ENCODE peak calls at places on chromosomes 4 and X, in ten cellular contexts. One of them, this sample, is unnamed.

GRCh38 chr4:134426821-134427220 is 225.2 kb upstream of the PABPC4L start:
- DNase-seq in right atrium auricular region: no peak
- DNase-seq in breast epithelium: no peak
- DNase-seq in HL-60: no peak
- DNase-seq in body of pancreas: no peak
- DNase-seq in thoracic aorta: no peak
- DNase-seq in IMR-90: no peak
- DNase-seq in esophagus squamous epithelium: no peak
- DNase-seq in HCT116: no peak
- DNase-seq in hepatocyte: no peak
- DNase-seq in this sample: no peak

GRCh38 chrX:84501798-84502628 is at the start of gene HDX:
- DNase-seq in IMR-90: peak
- DNase-seq in HCT116: no peak
- DNase-seq in hepatocyte: peak
- DNase-seq in right atrium auricular region: peak
- DNase-seq in esophagus squamous epithelium: no peak
- DNase-seq in thoracic aorta: peak
- DNase-seq in body of pancreas: peak
- DNase-seq in HL-60: no peak
- DNase-seq in breast epithelium: peak
- DNase-seq in this sample: peak

GRCh38 chrX:103253608-103254007 is 1.3 kb downstream of the TCEAL8 start:
- DNase-seq in breast epithelium: no peak
- DNase-seq in HCT116: no peak
- DNase-seq in esophagus squamous epithelium: no peak
- DNase-seq in right atrium auricular region: no peak
- DNase-seq in HL-60: no peak
- DNase-seq in hepatocyte: no peak
- DNase-seq in body of pancreas: no peak
- DNase-seq in thoracic aorta: no peak
- DNase-seq in IMR-90: no peak
- DNase-seq in this sample: no peak

GRCh38 chrX:29787666-29788065 is 427.7 kb upstream of the MAGEB2 start:
- DNase-seq in breast epithelium: no peak
- DNase-seq in body of pancreas: no peak
- DNase-seq in esophagus squamous epithelium: no peak
- DNase-seq in thoracic aorta: no peak
- DNase-seq in right atrium auricular region: no peak
- DNase-seq in IMR-90: peak
- DNase-seq in HCT116: no peak
- DNase-seq in hepatocyte: no peak
- DNase-seq in HL-60: no peak
- DNase-seq in this sample: no peak

GRCh38 chr4:137664055-137664405 is 131.7 kb upstream of the PCDH18 start:
- DNase-seq in IMR-90: peak
- DNase-seq in HCT116: no peak
- DNase-seq in breast epithelium: no peak
- DNase-seq in thoracic aorta: no peak
- DNase-seq in right atrium auricular region: no peak
- DNase-seq in esophagus squamous epithelium: no peak
- DNase-seq in HL-60: no peak
- DNase-seq in body of pancreas: no peak
- DNase-seq in hepatocyte: peak
- DNase-seq in this sample: no peak

GRCh38 chr4:67236793-67237192 is 308.5 kb downstream of the CENPC start:
- DNase-seq in HL-60: no peak
- DNase-seq in HCT116: no peak
- DNase-seq in body of pancreas: no peak
- DNase-seq in hepatocyte: no peak
- DNase-seq in IMR-90: no peak
- DNase-seq in right atrium auricular region: no peak
- DNase-seq in breast epithelium: no peak
- DNase-seq in thoracic aorta: no peak
- DNase-seq in esophagus squamous epithelium: no peak
- DNase-seq in this sample: no peak

GRCh38 chr4:15894923-15895411 is 43.6 kb downstream of the FGFBP1 start:
- DNase-seq in HL-60: no peak
- DNase-seq in breast epithelium: no peak
- DNase-seq in hepatocyte: no peak
- DNase-seq in esophagus squamous epithelium: no peak
- DNase-seq in body of pancreas: no peak
- DNase-seq in right atrium auricular region: no peak
- DNase-seq in HCT116: no peak
- DNase-seq in thoracic aorta: no peak
- DNase-seq in IMR-90: peak
- DNase-seq in this sample: no peak

GRCh38 chr4:5954056-5954760 is 61.3 kb upstream of the CRMP1 start:
- DNase-seq in HCT116: no peak
- DNase-seq in HL-60: no peak
- DNase-seq in thoracic aorta: no peak
- DNase-seq in breast epithelium: no peak
- DNase-seq in body of pancreas: no peak
- DNase-seq in hepatocyte: no peak
- DNase-seq in right atrium auricular region: no peak
- DNase-seq in esophagus squamous epithelium: no peak
- DNase-seq in IMR-90: no peak
- DNase-seq in this sample: no peak

GRCh38 chr4:930827-931193 is 1.3 kb downstream of the GAK start:
- DNase-seq in thoracic aorta: no peak
- DNase-seq in body of pancreas: no peak
- DNase-seq in breast epithelium: no peak
- DNase-seq in HL-60: no peak
- DNase-seq in right atrium auricular region: no peak
- DNase-seq in esophagus squamous epithelium: no peak
- DNase-seq in hepatocyte: no peak
- DNase-seq in IMR-90: no peak
- DNase-seq in HCT116: no peak
- DNase-seq in this sample: peak
- H3K27ac ChIP-seq in thoracic aorta: no peak
- H3K27ac ChIP-seq in body of pancreas: no peak
- H3K27ac ChIP-seq in breast epithelium: peak
- H3K27ac ChIP-seq in HL-60: peak
- H3K27ac ChIP-seq in right atrium auricular region: peak
- H3K27ac ChIP-seq in esophagus squamous epithelium: peak
- H3K27ac ChIP-seq in hepatocyte: peak
- H3K27ac ChIP-seq in IMR-90: peak
- H3K27ac ChIP-seq in HCT116: peak
- H3K27ac ChIP-seq in this sample: peak

GRCh38 chr4:172822322-172822721 is 346.3 kb upstream of the GALNT7 start:
- DNase-seq in HL-60: no peak
- DNase-seq in thoracic aorta: no peak
- DNase-seq in hepatocyte: no peak
- DNase-seq in IMR-90: no peak
- DNase-seq in right atrium auricular region: no peak
- DNase-seq in body of pancreas: no peak
- DNase-seq in esophagus squamous epithelium: no peak
- DNase-seq in HCT116: no peak
- DNase-seq in breast epithelium: no peak
- DNase-seq in this sample: no peak
- H3K27ac ChIP-seq in HL-60: no peak
- H3K27ac ChIP-seq in thoracic aorta: no peak
- H3K27ac ChIP-seq in hepatocyte: no peak
- H3K27ac ChIP-seq in IMR-90: no peak
- H3K27ac ChIP-seq in right atrium auricular region: no peak
- H3K27ac ChIP-seq in body of pancreas: no peak
- H3K27ac ChIP-seq in esophagus squamous epithelium: no peak
- H3K27ac ChIP-seq in HCT116: no peak
- H3K27ac ChIP-seq in breast epithelium: no peak
- H3K27ac ChIP-seq in this sample: no peak

GRCh38 chr4:94758700-94759399 is 1.1 kb downstream of the BMPR1B start:
- DNase-seq in breast epithelium: no peak
- DNase-seq in right atrium auricular region: no peak
- DNase-seq in esophagus squamous epithelium: no peak
- DNase-seq in hepatocyte: no peak
- DNase-seq in HCT116: no peak
- DNase-seq in body of pancreas: peak
- DNase-seq in IMR-90: no peak
- DNase-seq in HL-60: no peak
- DNase-seq in thoracic aorta: no peak
- DNase-seq in this sample: no peak

GRCh38 chr4:94762326-94762725 is 4.6 kb downstream of the BMPR1B start:
- DNase-seq in HL-60: no peak
- DNase-seq in right atrium auricular region: no peak
- DNase-seq in IMR-90: no peak
- DNase-seq in body of pancreas: no peak
- DNase-seq in thoracic aorta: no peak
- DNase-seq in breast epithelium: no peak
- DNase-seq in esophagus squamous epithelium: no peak
- DNase-seq in HCT116: no peak
- DNase-seq in hepatocyte: no peak
- DNase-seq in this sample: no peak

GRCh38 chr4:94758141-94758699 is 465 bp downstream of the BMPR1B start:
- DNase-seq in hepatocyte: peak
- DNase-seq in thoracic aorta: no peak
- DNase-seq in HL-60: no peak
- DNase-seq in body of pancreas: peak
- DNase-seq in right atrium auricular region: no peak
- DNase-seq in esophagus squamous epithelium: no peak
- DNase-seq in breast epithelium: no peak
- DNase-seq in IMR-90: no peak
- DNase-seq in HCT116: no peak
- DNase-seq in this sample: peak

GRCh38 chr4:94759767-94760211 is 2.0 kb downstream of the BMPR1B start:
- DNase-seq in IMR-90: no peak
- DNase-seq in hepatocyte: no peak
- DNase-seq in body of pancreas: no peak
- DNase-seq in HL-60: no peak
- DNase-seq in breast epithelium: no peak
- DNase-seq in thoracic aorta: no peak
- DNase-seq in HCT116: no peak
- DNase-seq in esophagus squamous epithelium: no peak
- DNase-seq in right atrium auricular region: no peak
- DNase-seq in this sample: no peak

DNA sequence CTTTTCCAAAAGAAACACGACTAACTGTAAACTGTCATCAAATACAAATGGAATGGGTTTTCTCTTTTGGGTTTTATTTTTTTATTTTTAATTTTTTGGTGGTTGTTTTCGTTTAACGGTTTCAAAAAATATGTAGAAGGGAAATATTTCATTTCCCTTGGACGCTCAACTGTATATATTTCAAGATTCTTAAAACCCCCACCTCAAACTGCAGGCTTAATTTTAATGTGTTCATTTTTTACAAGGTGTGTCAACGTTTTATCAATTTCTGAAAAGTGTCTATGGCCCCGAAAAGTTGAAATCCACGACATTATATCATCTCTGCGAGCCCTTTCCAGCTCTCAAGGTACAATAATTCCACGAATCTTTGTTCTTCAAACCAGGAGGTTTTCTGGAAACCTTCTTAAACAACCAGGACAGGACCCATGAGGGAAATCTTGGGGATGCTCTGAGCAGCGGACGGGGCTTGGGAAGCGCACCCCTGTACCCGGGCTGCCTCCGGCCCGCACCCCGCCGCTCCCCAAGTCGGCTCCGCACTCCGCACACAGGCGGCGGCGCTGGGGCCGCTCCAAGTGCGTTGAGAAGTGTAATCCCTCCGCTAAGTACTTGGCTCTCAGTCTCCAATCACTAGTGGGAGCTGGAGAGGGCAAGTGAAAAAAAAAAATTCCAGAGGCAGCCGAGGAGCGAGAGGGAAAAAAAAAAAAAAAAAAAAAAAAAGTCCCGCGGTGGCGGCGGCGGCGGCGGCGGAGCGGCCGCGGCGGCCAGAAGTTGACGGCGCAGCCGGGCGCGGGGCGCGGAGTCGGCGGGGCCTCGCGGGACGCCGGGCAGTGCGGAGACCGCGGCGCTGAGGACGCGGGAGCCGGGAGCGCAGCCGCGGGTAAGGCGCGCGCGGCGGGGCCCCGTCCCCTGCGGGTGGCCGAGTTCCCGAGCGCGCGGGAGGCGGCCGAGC is at the start of gene BMPR1B:
- DNase-seq in thoracic aorta: no peak
- DNase-seq in esophagus squamous epithelium: no peak
- DNase-seq in right atrium auricular region: no peak
- DNase-seq in hepatocyte: peak
- DNase-seq in HL-60: no peak
- DNase-seq in body of pancreas: peak
- DNase-seq in IMR-90: peak
- DNase-seq in HCT116: no peak
- DNase-seq in breast epithelium: no peak
- DNase-seq in this sample: peak
- H3K27ac ChIP-seq in thoracic aorta: peak
- H3K27ac ChIP-seq in esophagus squamous epithelium: no peak
- H3K27ac ChIP-seq in right atrium auricular region: no peak
- H3K27ac ChIP-seq in hepatocyte: no peak
- H3K27ac ChIP-seq in HL-60: no peak
- H3K27ac ChIP-seq in body of pancreas: no peak
- H3K27ac ChIP-seq in IMR-90: no peak
- H3K27ac ChIP-seq in HCT116: no peak
- H3K27ac ChIP-seq in breast epithelium: peak
- H3K27ac ChIP-seq in this sample: peak

GRCh38 chrX:15500497-15500966 is at the start of gene BMX:
- DNase-seq in HL-60: no peak
- DNase-seq in hepatocyte: no peak
- DNase-seq in esophagus squamous epithelium: no peak
- DNase-seq in right atrium auricular region: peak
- DNase-seq in IMR-90: no peak
- DNase-seq in body of pancreas: no peak
- DNase-seq in thoracic aorta: no peak
- DNase-seq in HCT116: no peak
- DNase-seq in breast epithelium: no peak
- DNase-seq in this sample: no peak

GRCh38 chrX:15501506-15501905 is 899 bp downstream of the BMX start:
- DNase-seq in esophagus squamous epithelium: no peak
- DNase-seq in body of pancreas: no peak
- DNase-seq in HL-60: no peak
- DNase-seq in breast epithelium: no peak
- DNase-seq in right atrium auricular region: no peak
- DNase-seq in thoracic aorta: no peak
- DNase-seq in IMR-90: no peak
- DNase-seq in HCT116: no peak
- DNase-seq in hepatocyte: no peak
- DNase-seq in this sample: no peak

GRCh38 chrX:15507005-15507404 is 6.4 kb downstream of the BMX start:
- DNase-seq in right atrium auricular region: no peak
- DNase-seq in hepatocyte: no peak
- DNase-seq in HCT116: no peak
- DNase-seq in breast epithelium: no peak
- DNase-seq in HL-60: no peak
- DNase-seq in IMR-90: no peak
- DNase-seq in body of pancreas: no peak
- DNase-seq in esophagus squamous epithelium: no peak
- DNase-seq in thoracic aorta: no peak
- DNase-seq in this sample: no peak

GRCh38 chrX:15509845-15510244 is 9.2 kb downstream of the BMX start:
- DNase-seq in hepatocyte: no peak
- DNase-seq in IMR-90: no peak
- DNase-seq in HCT116: no peak
- DNase-seq in esophagus squamous epithelium: no peak
- DNase-seq in breast epithelium: no peak
- DNase-seq in thoracic aorta: no peak
- DNase-seq in right atrium auricular region: no peak
- DNase-seq in body of pancreas: no peak
- DNase-seq in HL-60: no peak
- DNase-seq in this sample: no peak

DNA sequence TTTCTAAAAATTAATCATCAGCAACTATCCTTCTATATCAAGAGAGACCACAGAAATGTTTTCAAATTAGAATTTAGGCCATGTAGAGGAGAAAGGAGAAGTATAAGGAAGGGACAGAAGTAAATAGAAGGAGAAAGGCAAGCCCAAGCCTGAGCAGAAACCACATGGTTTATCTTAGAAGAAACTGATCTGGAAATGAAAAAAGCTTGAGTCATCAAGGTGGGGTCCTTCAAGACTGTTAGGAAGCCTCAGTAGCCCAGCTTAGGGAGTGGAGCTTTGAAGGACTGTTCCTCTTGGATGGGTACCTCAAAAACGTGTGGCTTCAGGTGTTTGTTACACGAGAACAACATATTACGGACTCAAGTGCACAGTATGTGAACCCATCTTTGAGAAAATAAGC is 4.5 kb downstream of the BMX start:
- DNase-seq in hepatocyte: no peak
- DNase-seq in body of pancreas: no peak
- DNase-seq in right atrium auricular region: no peak
- DNase-seq in breast epithelium: no peak
- DNase-seq in thoracic aorta: no peak
- DNase-seq in IMR-90: no peak
- DNase-seq in HL-60: no peak
- DNase-seq in esophagus squamous epithelium: no peak
- DNase-seq in HCT116: no peak
- DNase-seq in this sample: no peak
- H3K27ac ChIP-seq in hepatocyte: no peak
- H3K27ac ChIP-seq in body of pancreas: no peak
- H3K27ac ChIP-seq in right atrium auricular region: no peak
- H3K27ac ChIP-seq in breast epithelium: no peak
- H3K27ac ChIP-seq in thoracic aorta: no peak
- H3K27ac ChIP-seq in IMR-90: no peak
- H3K27ac ChIP-seq in HL-60: no peak
- H3K27ac ChIP-seq in esophagus squamous epithelium: peak
- H3K27ac ChIP-seq in HCT116: no peak
- H3K27ac ChIP-seq in this sample: no peak

This sample was measured in tibial artery.